ENCODE peak calls at places on chromosome 19, in nine cellular contexts. C is tibial nerve, H is A549, S is psoas muscle, O is fibroblast of lung, R is mesenchymal stem cell, P is upper lobe of left lung, Z is neuronal stem cell, G is cardiac muscle cell. M is an unnamed sample.

GRCh38 chr19:4396949-4397783 is 3.2 kb downstream of the SH3GL1 start:
- DNase-seq in O (no peak), R (no peak), P (no peak), C (no peak), G (no peak), H (no peak), S (no peak), Z (no peak), M (no peak)

GRCh38 chr19:55304980-55305379 is 20.2 kb downstream of the TMEM150B start:
- DNase-seq in H (no peak), S (no peak), C (no peak), G (no peak), P (no peak), O (no peak), R (no peak), Z (no peak), M (no peak)

GRCh38 chr19:4877753-4878490 is 10.5 kb upstream of the PLIN3 start:
- DNase-seq in P (no peak), G (no peak), C (peak; percentile 21), R (no peak), H (no peak), S (peak; percentile 94), O (no peak), Z (no peak), M (no peak)

GRCh38 chr19:45271709-45272108 is 20.6 kb downstream of the MARK4 start:
- DNase-seq in S (no peak), C (no peak), P (no peak), H (no peak), O (no peak), Z (no peak), G (no peak), R (no peak), M (no peak)

GRCh38 chr19:55684946-55685681 is 10.1 kb downstream of the EPN1 start:
- DNase-seq in G (no peak), Z (no peak), P (no peak), H (no peak), C (no peak), S (peak; percentile 45), R (no peak), O (no peak), M (no peak)

GRCh38 chr19:14023404-14024235 is 4.3 kb upstream of the RLN3 start:
- DNase-seq in S (peak; percentile 53), H (peak; percentile 58), C (no peak), O (peak; percentile 54), R (peak; percentile 73), P (peak; percentile 58), Z (no peak), G (peak; percentile 65), M (peak; percentile 72)

GRCh38 chr19:42066075-42066754 is 3.8 kb downstream of the GRIK5 start:
- DNase-seq in H (no peak), Z (no peak), R (peak; percentile 25), C (no peak), S (no peak), O (peak; percentile 26), G (no peak), P (no peak), M (peak; percentile 40)

GRCh38 chr19:14554382-14554812 is 17.5 kb downstream of the NDUFB7 start:
- DNase-seq in Z (no peak), H (no peak), G (no peak), S (no peak), O (no peak), C (no peak), R (no peak), P (no peak), M (peak; percentile 38)

GRCh38 chr19:39969266-39969665 is 1.7 kb upstream of the PSMC4 start:
- DNase-seq in G (no peak), P (no peak), O (no peak), H (no peak), R (peak; percentile 20), Z (no peak), S (no peak), C (no peak), M (no peak)

GRCh38 chr19:24073807-24074206 is 13.2 kb upstream of the ZNF254 start:
- DNase-seq in R (no peak), G (no peak), Z (no peak), H (no peak), S (no peak), C (no peak), P (no peak), O (no peak), M (peak; percentile 61)

GRCh38 chr19:55650602-55651230 is 2.7 kb downstream of the CCDC106 start:
- DNase-seq in O (no peak), P (no peak), R (no peak), Z (no peak), H (no peak), C (no peak), S (peak; percentile 44), G (no peak), M (no peak)

GRCh38 chr19:12202250-12202649 is 39.4 kb downstream of the ZNF136 start:
- DNase-seq in C (no peak), H (no peak), Z (no peak), O (no peak), G (peak; percentile 40), P (peak; percentile 50), S (no peak), R (no peak), M (no peak)

GRCh38 chr19:4061683-4062575 is 4.8 kb downstream of the ZBTB7A start:
- DNase-seq in H (no peak), Z (no peak), O (no peak), S (peak; percentile 63), G (no peak), C (no peak), R (no peak), P (peak; percentile 83), M (peak; percentile 57)

DNA sequence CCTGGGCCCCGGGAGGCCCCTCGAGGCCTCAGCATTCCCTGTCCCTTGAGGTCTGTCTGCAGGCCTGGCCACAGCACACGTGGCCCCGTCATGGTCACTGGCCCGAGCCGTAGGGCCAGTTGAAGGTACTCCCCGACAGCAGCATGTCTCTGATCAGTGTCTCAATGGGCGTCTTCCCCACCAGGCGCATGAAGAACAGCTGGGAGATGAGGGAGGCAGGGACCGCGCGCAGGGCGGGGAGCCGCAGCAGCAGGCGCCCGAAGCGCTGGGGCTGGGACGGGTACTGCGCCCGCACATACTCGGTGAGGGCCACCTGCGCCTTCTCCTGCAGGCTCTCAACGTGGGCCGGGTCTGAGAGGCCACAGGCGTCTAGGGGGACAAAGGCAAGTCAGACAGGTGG is 6.2 kb downstream of the OCEL1 start:
- DNase-seq in P (no peak), Z (no peak), O (no peak), C (no peak), G (no peak), H (no peak), R (no peak), S (no peak), M (no peak)
- H3K4me1 ChIP-seq in P (peaks cover 26% of the 10 kb centered on the region), Z (peaks cover 12% of the 10 kb centered on the region), O (peaks cover 9% of the 10 kb centered on the region), C (peaks cover 20% of the 10 kb centered on the region), G (peaks cover 13% of the 10 kb centered on the region), H (peaks cover 35% of the 10 kb centered on the region), R (peaks cover 31% of the 10 kb centered on the region), S (peaks cover 10% of the 10 kb centered on the region), M (no peaks in the 10 kb centered on the region)

DNA sequence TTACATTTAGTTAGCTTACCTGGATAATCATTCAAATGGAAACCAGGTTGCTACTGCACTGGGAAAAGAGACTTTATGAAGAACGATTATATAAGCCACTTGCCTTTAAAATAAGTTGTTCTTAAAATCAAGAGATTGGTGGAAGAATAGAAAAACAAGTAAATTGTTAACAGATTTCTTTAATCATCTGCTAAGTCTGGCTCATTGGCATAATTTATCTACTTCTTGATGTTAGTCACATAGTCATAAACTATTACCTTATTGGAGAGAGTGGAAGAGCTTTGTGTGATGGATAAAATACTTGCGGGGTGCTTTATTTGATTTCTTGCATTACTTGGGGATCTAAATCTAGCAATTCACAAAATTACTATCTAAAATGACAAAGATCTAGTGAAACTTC is 6.8 kb downstream of the LSM14A start:
- DNase-seq in P (no peak), H (no peak), G (no peak), C (no peak), O (no peak), Z (no peak), R (no peak), S (no peak), M (no peak)
- H3K4me1 ChIP-seq in P (peaks cover 75% of the 10 kb centered on the region), H (peaks cover 93% of the 10 kb centered on the region), G (peaks cover 54% of the 10 kb centered on the region), C (peaks cover 64% of the 10 kb centered on the region), O (peaks cover 5% of the 10 kb centered on the region), Z (no peaks in the 10 kb centered on the region), R (peaks cover 13% of the 10 kb centered on the region), S (peaks cover 73% of the 10 kb centered on the region), M (peaks cover 52% of the 10 kb centered on the region)

GRCh38 chr19:1263198-1263597 is 5.9 kb upstream of the CIRBP start:
- DNase-seq in Z (no peak), R (no peak), C (no peak), P (no peak), O (no peak), G (no peak), S (peak; percentile 53), H (no peak), M (no peak)
- H3K4me1 ChIP-seq in Z (peaks cover 62% of the 10 kb centered on the region), R (peaks cover 80% of the 10 kb centered on the region), C (peaks cover 82% of the 10 kb centered on the region), P (peaks cover 89% of the 10 kb centered on the region), O (peaks cover 56% of the 10 kb centered on the region), G (peaks cover 46% of the 10 kb centered on the region), S (peaks cover 54% of the 10 kb centered on the region), H (peaks cover 68% of the 10 kb centered on the region), M (peaks cover 63% of the 10 kb centered on the region)

DNA sequence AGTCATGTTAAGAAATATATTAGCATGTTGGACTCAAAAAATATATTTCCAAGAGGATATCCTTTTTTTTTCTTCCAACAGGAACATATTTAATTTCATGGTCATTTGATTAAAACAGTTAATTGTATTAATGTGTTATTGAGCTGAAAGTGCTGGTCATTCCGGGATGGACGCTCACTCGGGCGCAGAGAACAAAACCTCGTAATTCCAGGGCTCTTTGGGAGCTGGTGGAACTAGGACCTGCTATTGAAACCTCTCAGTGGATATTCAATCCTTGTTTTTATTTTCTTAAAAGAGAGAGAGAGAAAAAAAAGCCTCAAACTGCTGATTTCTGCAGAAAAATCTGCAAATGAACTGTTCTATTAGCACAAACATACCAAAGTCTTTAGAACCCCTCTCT is 278.6 kb downstream of the TSHZ3 start:
- DNase-seq in S (no peak), O (no peak), H (no peak), G (no peak), P (no peak), C (no peak), Z (no peak), R (no peak), M (no peak)
- H3K4me1 ChIP-seq in S (no peaks in the 10 kb centered on the region), O (peaks cover 5% of the 10 kb centered on the region), H (peaks cover 13% of the 10 kb centered on the region), G (no peaks in the 10 kb centered on the region), P (no peaks in the 10 kb centered on the region), C (no peaks in the 10 kb centered on the region), Z (peaks cover 4% of the 10 kb centered on the region), R (peaks cover 19% of the 10 kb centered on the region), M (no peaks in the 10 kb centered on the region)

GRCh38 chr19:54136864-54137113 is 773 bp upstream of the CNOT3 start:
- DNase-seq in G (no peak), P (no peak), H (no peak), R (no peak), Z (no peak), S (no peak), C (no peak), O (no peak), M (no peak)
- H3K4me1 ChIP-seq in G (no peaks in the 10 kb centered on the region), P (peaks cover 36% of the 10 kb centered on the region), H (peaks cover 15% of the 10 kb centered on the region), R (peaks cover 28% of the 10 kb centered on the region), Z (peaks cover 16% of the 10 kb centered on the region), S (peaks cover 31% of the 10 kb centered on the region), C (peaks cover 37% of the 10 kb centered on the region), O (peaks cover 14% of the 10 kb centered on the region), M (peaks cover 20% of the 10 kb centered on the region)

GRCh38 chr19:2701361-2702169 is 929 bp downstream of the GNG7 start:
- DNase-seq in P (no peak), O (no peak), R (no peak), C (no peak), S (no peak), G (no peak), Z (no peak), H (no peak), M (no peak)
- H3K4me1 ChIP-seq in P (peaks cover 16% of the 10 kb centered on the region), O (no peaks in the 10 kb centered on the region), R (peaks cover 6% of the 10 kb centered on the region), C (peaks cover 6% of the 10 kb centered on the region), S (no peaks in the 10 kb centered on the region), G (peaks cover 9% of the 10 kb centered on the region), Z (peaks cover 5% of the 10 kb centered on the region), H (no peaks in the 10 kb centered on the region), M (no peaks in the 10 kb centered on the region)

M was measured in PC-3.